ENCODE peak calls at places on chromosomes 5 and 9, in seven cellular contexts. P is brain microvascular endothelial cell; F is GM23248; C is activated T-helper 1 cell treated with anti-CD3 and anti-CD28 coated beads, Interleukin-12 subunit alpha, Interleukin-12 subunit beta, Interleukin-2, Interleukin-4 antibody, amounts not matched to agents 30 ng/mL and 10 ng/mL and 1 ng/mL, durations not matched to agents 14 hours and 24 hours and 36 hours; Z is amniotic stem cell; Q is activated CD4-positive, alpha-beta memory T cell treated with anti-CD3 and anti-CD28 coated beads for 36 hours; N is stromal cell of bone marrow. S is an unnamed sample.

GRCh38 chr9:88605500-88606172 is 70.7 kb downstream of the NXNL2 start:
- DNase-seq in P (no peak), F (peak), C (no peak), Z (peak), Q (no peak), N (peak), S (peak)

GRCh38 chr5:127793052-127793451 is 89.9 kb downstream of the CCDC192 start:
- DNase-seq in P (no peak), F (no peak), C (no peak), Z (no peak), Q (no peak), N (no peak), S (no peak)

GRCh38 chr5:32708949-32709348 is 2.2 kb upstream of the NPR3 start:
- DNase-seq in P (no peak), F (no peak), C (no peak), Z (no peak), Q (peak), N (no peak), S (no peak)

GRCh38 chr9:78713746-78714405 is 417.0 kb downstream of the PSAT1 start:
- DNase-seq in P (no peak), F (peak), C (no peak), Z (no peak), Q (no peak), N (peak), S (peak)

GRCh38 chr5:135186662-135187522 is 152.9 kb upstream of the PITX1 start:
- DNase-seq in P (no peak), F (no peak), C (no peak), Z (peak), Q (no peak), N (no peak), S (no peak)

GRCh38 chr5:128905225-128906110 is 59.8 kb upstream of the SLC27A6 start:
- DNase-seq in P (peak), F (peak), C (no peak), Z (peak), Q (peak), N (peak), S (peak)

GRCh38 chr5:82404382-82404945 is 126.3 kb upstream of the RPS23 start:
- DNase-seq in P (no peak), F (no peak), C (no peak), Z (no peak), Q (no peak), N (no peak), S (no peak)

GRCh38 chr5:177300236-177300880 is 3.2 kb downstream of the RAB24 start:
- DNase-seq in P (peak), F (peak), C (peak), Z (no peak), Q (peak), N (peak), S (no peak)

GRCh38 chr5:83553000-83553486 is 81.5 kb downstream of the VCAN start:
- DNase-seq in P (no peak), F (peak), C (no peak), Z (no peak), Q (no peak), N (peak), S (peak)

GRCh38 chr9:117625154-117625553 is 79.0 kb upstream of the TLR4 start:
- DNase-seq in P (no peak), F (no peak), C (no peak), Z (no peak), Q (no peak), N (no peak), S (no peak)

GRCh38 chr9:131669234-131670172 is 70.4 kb downstream of the RAPGEF1 start:
- DNase-seq in P (no peak), F (no peak), C (no peak), Z (no peak), Q (peak), N (no peak), S (no peak)

GRCh38 chr5:109454726-109455505 is 45.1 kb upstream of the PJA2 start:
- DNase-seq in P (peak), F (peak), C (no peak), Z (no peak), Q (no peak), N (no peak), S (peak)

GRCh38 chr5:127870914-127871313 is 167.7 kb downstream of the CCDC192 start:
- DNase-seq in P (no peak), F (peak), C (no peak), Z (no peak), Q (no peak), N (peak), S (no peak)

GRCh38 chr5:133941456-133942196 is 26.8 kb downstream of the C5orf15 start:
- DNase-seq in P (no peak), F (no peak), C (no peak), Z (no peak), Q (no peak), N (no peak), S (no peak)

S was measured in AG09319.